ENCODE peak calls at places on chromosomes 6 and 20, in five cellular contexts. F, U, M, B and L are unnamed samples.

GRCh38 chr20:3677733-3678132 is 4.1 kb downstream of the ADAM33 start:
- DNase-seq in F (no peak), B (no peak), M (no peak), U (no peak), L (no peak)

GRCh38 chr6:130943738-130944137 is 116.5 kb downstream of the SMLR1 start:
- DNase-seq in M (no peak), U (no peak), F (no peak), B (peak), L (no peak)

GRCh38 chr6:145051661-145052060 is 683.7 kb downstream of the EPM2A start:
- DNase-seq in U (no peak), F (no peak), M (no peak), B (no peak), L (no peak)

GRCh38 chr20:57652865-57653545 is 32.8 kb upstream of the ZBP1 start:
- DNase-seq in U (no peak), F (peak), B (no peak), M (no peak), L (no peak)

GRCh38 chr6:170260686-170261085 is 30.2 kb downstream of the DLL1 start:
- DNase-seq in B (no peak), M (no peak), U (peak), F (no peak), L (no peak)

GRCh38 chr6:25991785-25992412 is 29.3 kb downstream of the TRIM38 start:
- DNase-seq in M (peak), U (peak), F (peak), B (peak), L (peak)

GRCh38 chr6:47076422-47077344 is 34.6 kb upstream of the ADGRF1 start:
- DNase-seq in F (no peak), M (no peak), B (peak), U (no peak), L (peak)

GRCh38 chr6:12776291-12776690 is 59.7 kb downstream of the PHACTR1 start:
- DNase-seq in B (no peak), F (no peak), U (no peak), M (no peak), L (no peak)

GRCh38 chr6:82205793-82206425 is 41.6 kb downstream of the IBTK start:
- DNase-seq in F (peak), B (peak), U (peak), M (no peak), L (no peak)

GRCh38 chr6:131766631-131767030 is 41.2 kb upstream of the ENPP1 start:
- DNase-seq in F (no peak), B (no peak), U (no peak), M (no peak), L (no peak)

GRCh38 chr6:14545496-14545895 is 427.9 kb downstream of the CD83 start:
- DNase-seq in M (no peak), F (no peak), B (no peak), U (no peak), L (no peak)

GRCh38 chr6:144667517-144667916 is 382.4 kb downstream of the UTRN start:
- DNase-seq in M (no peak), B (no peak), F (no peak), U (no peak), L (no peak)

GRCh38 chr6:121520337-121521163 is 85.1 kb downstream of the GJA1 start:
- DNase-seq in F (no peak), U (no peak), B (no peak), M (no peak), L (no peak)

GRCh38 chr6:31174378-31174777 is 3.9 kb upstream of the POU5F1 start:
- DNase-seq in M (no peak), U (no peak), B (no peak), F (no peak), L (no peak)

GRCh38 chr6:144214622-144215401 is 64.5 kb downstream of the STX11 start:
- DNase-seq in B (no peak), F (peak), U (no peak), M (no peak), L (peak)

GRCh38 chr6:147177286-147177685 is 26.9 kb upstream of the STXBP5 start:
- DNase-seq in F (no peak), U (no peak), M (no peak), B (no peak), L (no peak)

GRCh38 chr6:36829919-36830544 is 9.2 kb downstream of the CPNE5 start:
- DNase-seq in M (no peak), U (no peak), F (no peak), B (peak), L (no peak)

GRCh38 chr20:11935754-11936551 is 18.3 kb downstream of the BTBD3 start:
- DNase-seq in B (peak), F (no peak), M (no peak), U (no peak), L (no peak)

GRCh38 chr20:59043698-59044097 is 1.1 kb upstream of the PRELID3B start:
- DNase-seq in M (no peak), F (no peak), B (no peak), U (no peak), L (no peak)

GRCh38 chr20:9407805-9408421 is 106.5 kb upstream of the LAMP5 start:
- DNase-seq in M (peak), U (peak), B (peak), F (peak), L (peak)

GRCh38 chr6:43096451-43097097 is 20.5 kb downstream of the PTK7 start:
- DNase-seq in B (no peak), U (peak), F (peak), M (no peak), L (no peak)

GRCh38 chr6:33839399-33840063 is 35.7 kb upstream of the MLN start:
- DNase-seq in F (no peak), M (no peak), U (peak), B (no peak), L (no peak)

GRCh38 chr6:50362706-50363105 is 313.0 kb upstream of the DEFB112 start:
- DNase-seq in M (no peak), U (no peak), B (peak), F (no peak), L (no peak)

GRCh38 chr6:130680118-130680517 is 147.1 kb upstream of the SMLR1 start:
- DNase-seq in M (no peak), U (no peak), F (no peak), B (no peak), L (no peak)

GRCh38 chr6:110593637-110594036 is 117.2 kb upstream of the SLC22A16 start:
- DNase-seq in U (no peak), F (no peak), B (peak), M (no peak), L (no peak)

DNA sequence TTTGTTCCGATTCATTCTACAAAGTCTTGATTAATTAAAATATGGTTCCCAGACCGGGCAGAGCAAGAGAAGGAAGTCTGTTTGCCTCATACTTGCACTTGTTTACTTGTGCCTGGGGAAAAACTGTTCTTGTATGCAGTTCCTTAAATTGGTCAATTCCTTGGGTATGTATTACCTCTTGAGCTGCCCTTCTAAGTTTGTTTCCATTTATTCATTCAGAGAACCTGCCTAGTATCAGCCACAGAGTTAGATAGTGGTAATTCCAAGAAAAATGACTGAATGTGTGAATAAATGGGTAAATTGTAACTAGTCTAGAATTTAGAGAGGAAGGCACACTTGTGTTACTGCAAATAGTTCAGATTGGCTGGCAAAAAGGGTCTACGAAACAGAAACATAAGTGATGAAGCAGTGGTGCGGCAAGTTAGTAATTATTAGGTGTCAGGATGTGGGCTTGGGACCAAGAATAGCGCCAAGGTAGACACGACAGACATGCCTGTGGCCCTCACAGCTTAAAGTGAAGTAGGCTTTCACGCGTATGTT is 525 bp upstream of the MAK start:
- DNase-seq in M (peak), F (no peak), B (no peak), U (no peak), L (peak)
- TF ChIP-seq GABPA in M (no peak), F (no peak), B (no peak), U (no peak), L (no peak)

GRCh38 chr6:125947581-125947980 is 9.0 kb upstream of the HINT3 start:
- DNase-seq in B (no peak), U (no peak), F (no peak), M (no peak), L (no peak)
- TF ChIP-seq GABPA in B (no peak), U (no peak), F (no peak), M (no peak), L (no peak)

GRCh38 chr20:50304501-50304856 is 113.8 kb downstream of the CEBPB start:
- DNase-seq in U (no peak), F (peak), M (no peak), B (no peak), L (no peak)
- TF ChIP-seq GABPA in U (no peak), F (no peak), M (no peak), B (no peak), L (no peak)

DNA sequence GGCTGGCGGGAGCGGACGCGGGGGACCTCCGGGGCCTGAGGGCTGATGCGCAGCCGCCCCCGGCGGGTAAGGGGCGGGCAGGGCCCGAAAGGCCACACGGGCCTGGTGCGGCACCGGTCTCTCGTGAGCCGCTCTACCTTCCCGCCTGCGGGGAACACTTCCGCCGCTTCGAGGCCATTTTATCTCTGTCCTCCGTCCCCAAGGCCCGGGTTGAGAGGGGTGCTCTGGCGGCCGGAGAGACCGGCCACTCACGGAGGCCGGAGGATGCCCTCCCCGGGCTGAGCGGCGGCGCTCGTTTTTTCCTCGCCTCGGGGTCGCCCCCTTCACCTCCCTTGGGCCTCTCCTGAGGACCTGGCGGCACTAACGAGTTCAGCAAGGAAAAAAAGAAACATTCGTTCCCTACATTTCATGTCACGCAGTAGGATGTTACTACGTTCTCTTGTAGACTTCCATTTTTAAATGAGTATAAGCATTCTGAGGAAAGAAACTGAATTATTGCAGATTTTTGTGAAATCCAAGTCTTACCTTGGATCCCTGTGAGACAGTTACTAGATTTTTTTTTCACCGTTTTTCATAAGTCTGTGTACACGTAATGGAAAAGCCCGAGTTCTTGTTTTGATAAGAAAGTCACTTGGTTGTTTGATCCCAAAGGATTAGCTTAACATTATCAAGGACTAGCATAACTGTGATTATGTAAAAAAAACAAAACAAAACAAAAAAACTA is 573 bp downstream of the WTAP start:
- DNase-seq in F (no peak), M (no peak), B (peak), U (peak), L (no peak)
- TF ChIP-seq GABPA in F (no peak), M (no peak), B (no peak), U (no peak), L (no peak)

DNA sequence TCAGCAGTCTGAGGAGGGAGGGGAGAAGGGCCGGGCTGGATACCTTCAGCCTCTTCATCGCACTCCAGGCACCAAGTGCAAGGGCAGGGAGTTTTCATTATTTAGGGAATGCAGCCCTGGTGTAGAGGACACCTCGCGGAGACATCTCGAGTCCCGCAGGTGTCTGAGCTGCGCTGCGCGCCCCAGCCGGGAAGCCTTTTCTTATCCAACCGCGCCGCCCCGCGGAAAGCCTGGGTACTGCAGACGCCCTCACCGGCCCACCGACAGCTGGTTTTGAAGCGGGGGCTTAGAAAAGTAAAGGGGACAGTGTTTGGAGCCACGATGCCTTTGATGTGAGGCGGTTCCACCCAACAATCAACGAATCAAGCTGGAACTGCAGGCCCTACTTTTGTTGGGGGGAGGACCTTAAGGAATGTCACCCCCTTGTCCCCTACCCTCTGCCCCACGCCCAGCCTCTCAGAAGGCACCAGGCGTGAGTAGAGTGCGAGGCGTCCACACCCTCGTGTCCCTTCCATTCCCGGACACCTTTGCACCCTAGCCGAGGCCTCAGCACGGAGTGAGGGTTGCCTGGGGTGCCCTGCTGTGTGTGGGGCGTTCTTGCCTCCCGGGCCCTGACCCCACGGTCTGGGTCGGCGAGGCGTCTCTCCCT is 8.6 kb downstream of the NKX2-2 start:
- DNase-seq in F (peak), M (no peak), B (peak), U (peak), L (peak)
- TF ChIP-seq GABPA in F (no peak), M (no peak), B (no peak), U (no peak), L (no peak)

GRCh38 chr6:142013286-142013685 is 119.4 kb upstream of the GJE1 start:
- DNase-seq in B (no peak), U (no peak), F (no peak), M (no peak), L (no peak)
- TF ChIP-seq GABPA in B (no peak), U (no peak), F (no peak), M (peak), L (no peak)

GRCh38 chr20:10436053-10436699 is 1.1 kb downstream of the SLX4IP start:
- DNase-seq in U (no peak), B (no peak), F (no peak), M (no peak), L (no peak)
- TF ChIP-seq GABPA in U (no peak), B (no peak), F (no peak), M (no peak), L (no peak)

GRCh38 chr20:44247131-44247571 is at the start of gene GDAP1L1:
- DNase-seq in U (no peak), B (no peak), F (peak), M (no peak), L (no peak)
- TF ChIP-seq GABPA in U (no peak), B (no peak), F (no peak), M (no peak), L (no peak)

GRCh38 chr20:32960222-32960518 is 44.1 kb downstream of the SUN5 start:
- DNase-seq in M (no peak), F (no peak), U (no peak), B (no peak), L (no peak)

GRCh38 chr20:32958574-32958973 is 45.7 kb downstream of the SUN5 start:
- DNase-seq in U (no peak), B (no peak), M (no peak), F (no peak), L (no peak)

GRCh38 chr20:32959351-32960221 is 44.6 kb downstream of the SUN5 start:
- DNase-seq in B (no peak), M (no peak), F (no peak), U (peak), L (no peak)

GRCh38 chr20:32960849-32961731 is 43.1 kb downstream of the SUN5 start:
- DNase-seq in U (no peak), M (no peak), F (peak), B (no peak), L (no peak)

GRCh38 chr20:32957451-32957850 is 46.8 kb downstream of the SUN5 start:
- DNase-seq in M (no peak), F (no peak), B (no peak), U (no peak), L (no peak)
- TF ChIP-seq GABPA in M (no peak), F (no peak), B (no peak), U (no peak), L (no peak)